ENCODE peak calls at places on chromosomes 4 and X, in four cellular contexts. B is fibroblast of the aortic adventitia, G is A172, I is NCI-H2171 treated with DMSO at 0.1 percent for 48 hours. L is an unnamed sample.

GRCh38 chr4:45855857-45856256 is 268.0 kb downstream of the GABRG1 start:
- DNase-seq in B (no peak), G (no peak), I (no peak), L (no peak)

GRCh38 chrX:35380808-35381700 is 417.1 kb upstream of the MAGEB16 start:
- DNase-seq in B (peak), G (peak), I (no peak), L (no peak)

GRCh38 chr4:113398441-113399143 is 349.1 kb downstream of the ANK2 start:
- DNase-seq in B (no peak), G (no peak), I (no peak), L (no peak)

GRCh38 chr4:46715468-46715867 is 193.6 kb downstream of the COX7B2 start:
- DNase-seq in B (no peak), G (no peak), I (no peak), L (no peak)

GRCh38 chr4:144894525-144894924 is 203.5 kb downstream of the ANAPC10 start:
- DNase-seq in B (peak), G (peak), I (no peak), L (no peak)

GRCh38 chrX:48966796-48967579 is 4.7 kb downstream of the KCND1 start:
- DNase-seq in B (peak), G (peak), I (no peak), L (no peak)

GRCh38 chrX:70386240-70386639 is 36.9 kb upstream of the GDPD2 start:
- DNase-seq in B (no peak), G (no peak), I (no peak), L (no peak)

GRCh38 chr4:172858731-172859230 is 309.8 kb upstream of the GALNT7 start:
- DNase-seq in B (no peak), G (peak), I (no peak), L (no peak)

GRCh38 chr4:138911903-138912713 is 103.5 kb upstream of the NOCT start:
- DNase-seq in B (no peak), G (no peak), I (no peak), L (no peak)

GRCh38 chr4:1321486-1321885 is 25.5 kb upstream of the UVSSA start:
- DNase-seq in B (no peak), G (no peak), I (no peak), L (no peak)

GRCh38 chr4:7365472-7366179 is 69.1 kb downstream of the PSAPL1 start:
- DNase-seq in B (no peak), G (no peak), I (peak), L (peak)

GRCh38 chr4:156992943-156993342 is 21.3 kb upstream of the PDGFC start:
- DNase-seq in B (peak), G (no peak), I (no peak), L (no peak)

GRCh38 chr4:100257567-100257966 is 67.3 kb upstream of the DDIT4L start:
- DNase-seq in B (no peak), G (peak), I (no peak), L (no peak)

GRCh38 chr4:7430965-7431695 is 3.6 kb downstream of the PSAPL1 start:
- DNase-seq in B (no peak), G (no peak), I (no peak), L (no peak)

GRCh38 chr4:63211377-63211776 is 1197.9 kb downstream of the TECRL start:
- DNase-seq in B (no peak), G (peak), I (no peak), L (no peak)

GRCh38 chrX:154026136-154026806 is 6.6 kb upstream of the IRAK1 start:
- DNase-seq in B (no peak), G (no peak), I (no peak), L (no peak)

GRCh38 chrX:117989512-117989911 is 127.1 kb downstream of the KLHL13 start:
- DNase-seq in B (no peak), G (no peak), I (no peak), L (peak)

GRCh38 chr4:162461952-162462351 is 298.2 kb upstream of the FSTL5 start:
- DNase-seq in B (no peak), G (no peak), I (peak), L (no peak)

GRCh38 chr4:38207110-38207457 is 246.9 kb downstream of the PTTG2 start:
- DNase-seq in B (no peak), G (no peak), I (no peak), L (no peak)

GRCh38 chr4:151035321-151035720 is 20.2 kb upstream of the LRBA start:
- DNase-seq in B (no peak), G (no peak), I (no peak), L (no peak)